ENCODE peak calls at places on chromosomes 3 and 15, in four cellular contexts. Q, W, E and D are unnamed samples.

GRCh38 chr3:104909188-104909587 is 457.5 kb upstream of the ALCAM start:
- DNase-seq in Q (peak), W (peak), E (no peak), D (peak)

GRCh38 chr15:69612112-69612511 is 159.5 kb downstream of the RPLP1 start:
- DNase-seq in Q (no peak), W (no peak), E (no peak), D (no peak)

GRCh38 chr3:184154909-184155643 is at the start of gene DVL3:
- DNase-seq in Q (peak), W (peak), E (no peak), D (peak)

GRCh38 chr3:45178131-45179023 is 32.2 kb upstream of the CDCP1 start:
- DNase-seq in Q (peak), W (peak), E (no peak), D (no peak)

GRCh38 chr3:113531826-113532697 is at the start of gene SIDT1:
- DNase-seq in Q (no peak), W (peak), E (peak), D (peak)

GRCh38 chr3:72231439-72232196 is 446.7 kb upstream of the PROK2 start:
- DNase-seq in Q (no peak), W (peak), E (no peak), D (no peak)

GRCh38 chr3:43856761-43857160 is 166.0 kb downstream of the ABHD5 start:
- DNase-seq in Q (no peak), W (no peak), E (no peak), D (no peak)

GRCh38 chr15:78365931-78366330 is 25.8 kb downstream of the CRABP1 start:
- DNase-seq in Q (no peak), W (no peak), E (no peak), D (no peak)

GRCh38 chr3:64687781-64688515 is at the start of gene ADAMTS9:
- DNase-seq in Q (peak), W (peak), E (no peak), D (peak)

GRCh38 chr3:124174910-124175874 is 183.3 kb upstream of the ROPN1 start:
- DNase-seq in Q (no peak), W (no peak), E (no peak), D (no peak)

GRCh38 chr3:124881976-124882697 is 5.0 kb downstream of the ITGB5 start:
- DNase-seq in Q (no peak), W (peak), E (no peak), D (no peak)